ENCODE peak calls at places on chromosomes 11 and 22, in four cellular contexts. K is HepG2, T is K562, Z is GM12878. F is an unnamed sample.

GRCh38 chr22:45212992-45213751 is 27.5 kb downstream of the KIAA0930 start:
- DNase-seq in K (no peak), T (no peak), Z (no peak), F (no peak)

GRCh38 chr22:26436903-26437515 is 7.9 kb downstream of the ASPHD2 start:
- DNase-seq in Z (no peak), T (no peak), K (no peak), F (no peak)

GRCh38 chr11:110295487-110296225 is 758 bp downstream of the RDX start:
- DNase-seq in Z (peak; percentile 21), T (peak; percentile 69), K (no peak), F (peak; percentile 58)

GRCh38 chr11:69819541-69820070 is 390 bp upstream of the FGF3 start:
- DNase-seq in K (no peak), T (no peak), Z (no peak), F (peak; percentile 42)

GRCh38 chr11:117973446-117973922 is 12.7 kb upstream of the IL10RA start:
- DNase-seq in T (peak; percentile 2), K (no peak), Z (no peak), F (no peak)

GRCh38 chr11:79119491-79120284 is 321.1 kb downstream of the TENM4 start:
- DNase-seq in Z (no peak), T (no peak), K (no peak), F (no peak)

GRCh38 chr11:68542617-68543016 is 82.1 kb downstream of the PPP6R3 start:
- DNase-seq in K (no peak), Z (no peak), T (no peak), F (no peak)

GRCh38 chr11:69651834-69652620 is 11.1 kb downstream of the CCND1 start:
- DNase-seq in K (no peak), T (no peak), Z (no peak), F (no peak)

GRCh38 chr11:134498326-134499139 is 86.5 kb upstream of the B3GAT1 start:
- DNase-seq in T (no peak), K (no peak), Z (no peak), F (peak; percentile 6)

GRCh38 chr11:19672591-19673206 is 39.9 kb upstream of the NAV2 start:
- DNase-seq in K (no peak), T (no peak), Z (no peak), F (no peak)

GRCh38 chr11:37811349-37811748 is 1213.3 kb upstream of the RAG2 start:
- DNase-seq in Z (no peak), K (no peak), T (no peak), F (no peak)

GRCh38 chr11:18367431-18367830 is 26.9 kb upstream of the LDHA start:
- DNase-seq in Z (no peak), K (no peak), T (no peak), F (no peak)

GRCh38 chr11:10451399-10452116 is 3.5 kb upstream of the AMPD3 start:
- DNase-seq in K (no peak), T (no peak), Z (no peak), F (no peak)

GRCh38 chr11:118911113-118911879 is 14.4 kb downstream of the BCL9L start:
- DNase-seq in Z (no peak), T (no peak), K (peak; percentile 83), F (no peak)

GRCh38 chr22:29073618-29074275 is 912 bp downstream of the KREMEN1 start:
- DNase-seq in K (peak; percentile 54), T (no peak), Z (no peak), F (peak; percentile 73)

GRCh38 chr11:86740628-86741488 is 59.5 kb upstream of the PRSS23 start:
- DNase-seq in K (peak; percentile 78), T (peak; percentile 59), Z (no peak), F (peak; percentile 15)

GRCh38 chr11:108496643-108497256 is 1.4 kb downstream of the POGLUT3 start:
- DNase-seq in T (peak; percentile 38), Z (no peak), K (no peak), F (no peak)

GRCh38 chr11:86489442-86489841 is 114.8 kb downstream of the CCDC81 start:
- DNase-seq in Z (no peak), T (no peak), K (no peak), F (no peak)

GRCh38 chr11:44047931-44048431 is at the start of gene ACCSL:
- DNase-seq in Z (no peak), T (peak; percentile 18), K (no peak), F (no peak)

GRCh38 chr11:125069796-125070195 is 6.7 kb downstream of the SLC37A2 start:
- DNase-seq in Z (no peak), K (no peak), T (no peak), F (no peak)

GRCh38 chr11:125348704-125349635 is 147.1 kb downstream of the FEZ1 start:
- DNase-seq in T (peak; percentile 68), K (peak; percentile 23), Z (no peak), F (peak; percentile 90)

GRCh38 chr22:40547729-40548143 is 88.8 kb downstream of the MRTFA start:
- DNase-seq in K (no peak), Z (no peak), T (no peak), F (no peak)

GRCh38 chr11:75276696-75277095 is 36.1 kb downstream of the TPBGL start:
- DNase-seq in T (no peak), Z (no peak), K (no peak), F (no peak)

GRCh38 chr11:132595711-132596111 is 936.6 kb downstream of the OPCML start:
- DNase-seq in K (no peak), T (no peak), Z (no peak), F (no peak)

GRCh38 chr22:41094036-41094435 is 1.6 kb downstream of the EP300 start:
- DNase-seq in T (peak; percentile 14), K (peak; percentile 31), Z (no peak), F (no peak)

GRCh38 chr11:87851827-87852226 is 323.4 kb downstream of the RAB38 start:
- DNase-seq in T (no peak), K (no peak), Z (no peak), F (no peak)

GRCh38 chr11:82680252-82680651 is 53.4 kb downstream of the FAM181B start:
- DNase-seq in K (no peak), Z (no peak), T (no peak), F (no peak)

GRCh38 chr22:33983558-33983957 is 63.3 kb upstream of the LARGE1 start:
- DNase-seq in K (no peak), T (no peak), Z (no peak), F (no peak)

GRCh38 chr11:120028181-120028935 is 109.6 kb downstream of the TRIM29 start:
- DNase-seq in K (no peak), T (no peak), Z (no peak), F (no peak)

GRCh38 chr11:9210922-9211320 is 54.2 kb downstream of the DENND5A start:
- DNase-seq in Z (peak; percentile 75), K (no peak), T (no peak), F (no peak)

GRCh38 chr11:31657091-31657490 is 147.5 kb downstream of the ELP4 start:
- DNase-seq in K (no peak), T (no peak), Z (no peak), F (no peak)

GRCh38 chr11:128660957-128661356 is 32.9 kb upstream of the FLI1 start:
- DNase-seq in K (no peak), T (no peak), Z (no peak), F (no peak)

GRCh38 chr11:68081691-68082090 is 39.5 kb downstream of the CHKA start:
- DNase-seq in T (no peak), K (no peak), Z (no peak), F (no peak)

GRCh38 chr11:8248786-8249185 is 14.9 kb downstream of the LMO1 start:
- DNase-seq in T (no peak), Z (no peak), K (no peak), F (peak; percentile 3)

GRCh38 chr22:31572939-31573338 is 76.6 kb downstream of the SFI1 start:
- DNase-seq in T (no peak), Z (no peak), K (no peak), F (no peak)

GRCh38 chr11:326592-326841 is 5.9 kb upstream of the IFITM3 start:
- DNase-seq in K (no peak), T (peak; percentile 5), Z (no peak), F (no peak)

GRCh38 chr11:326842-327580 is 6.4 kb upstream of the IFITM3 start:
- DNase-seq in T (peak; percentile 60), K (peak; percentile 36), Z (peak; percentile 96), F (no peak)

GRCh38 chr11:327581-327923 is 6.9 kb upstream of the IFITM3 start:
- DNase-seq in T (no peak), K (no peak), Z (no peak), F (no peak)

GRCh38 chr11:329886-330253 is 9.2 kb upstream of the IFITM3 start:
- DNase-seq in T (no peak), Z (no peak), K (no peak), F (no peak)

DNA sequence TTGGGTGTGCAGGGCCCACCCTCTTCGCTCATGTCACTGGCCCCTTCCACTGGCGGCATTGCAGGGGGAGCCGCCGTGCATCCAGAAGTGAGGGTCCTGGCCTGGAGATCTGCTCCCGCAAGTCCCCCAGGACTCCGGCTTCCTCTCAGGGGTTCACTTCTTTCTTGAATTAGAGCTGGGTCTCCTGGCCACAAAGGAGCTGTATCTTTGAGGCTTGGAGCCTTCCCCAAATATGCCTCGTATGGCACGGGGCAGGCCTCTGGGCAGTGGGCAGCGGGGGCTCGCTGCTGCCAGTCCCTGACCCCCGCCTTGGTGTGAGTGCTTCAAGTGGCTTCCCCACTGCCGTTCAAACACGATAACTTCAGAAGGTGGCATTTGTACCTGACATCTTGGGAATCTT is 7.4 kb upstream of the IFITM3 start:
- DNase-seq in T (peak; percentile 7), Z (no peak), K (no peak), F (no peak)
- TF ChIP-seq CBFB in T (no peak), Z (no peak), K (no peak), F (no peak)

GRCh38 chr11:94879006-94879405 is 94.3 kb downstream of the CWC15 start:
- DNase-seq in K (no peak), T (no peak), Z (no peak), F (no peak)
- TF ChIP-seq CBFB in K (no peak), T (no peak), Z (no peak), F (no peak)

GRCh38 chr11:26993965-26994446 is at the start of gene FIBIN:
- DNase-seq in K (no peak), Z (no peak), T (no peak), F (peak; percentile 55)
- TF ChIP-seq CBFB in K (no peak), Z (no peak), T (no peak), F (no peak)

GRCh38 chr11:27863637-27864036 is 163.4 kb upstream of the BDNF start:
- DNase-seq in T (no peak), Z (no peak), K (no peak), F (no peak)
- TF ChIP-seq CBFB in T (no peak), Z (no peak), K (no peak), F (no peak)

GRCh38 chr22:23313791-23314567 is 133.7 kb downstream of the BCR start:
- DNase-seq in T (no peak), K (no peak), Z (no peak), F (no peak)

DNA sequence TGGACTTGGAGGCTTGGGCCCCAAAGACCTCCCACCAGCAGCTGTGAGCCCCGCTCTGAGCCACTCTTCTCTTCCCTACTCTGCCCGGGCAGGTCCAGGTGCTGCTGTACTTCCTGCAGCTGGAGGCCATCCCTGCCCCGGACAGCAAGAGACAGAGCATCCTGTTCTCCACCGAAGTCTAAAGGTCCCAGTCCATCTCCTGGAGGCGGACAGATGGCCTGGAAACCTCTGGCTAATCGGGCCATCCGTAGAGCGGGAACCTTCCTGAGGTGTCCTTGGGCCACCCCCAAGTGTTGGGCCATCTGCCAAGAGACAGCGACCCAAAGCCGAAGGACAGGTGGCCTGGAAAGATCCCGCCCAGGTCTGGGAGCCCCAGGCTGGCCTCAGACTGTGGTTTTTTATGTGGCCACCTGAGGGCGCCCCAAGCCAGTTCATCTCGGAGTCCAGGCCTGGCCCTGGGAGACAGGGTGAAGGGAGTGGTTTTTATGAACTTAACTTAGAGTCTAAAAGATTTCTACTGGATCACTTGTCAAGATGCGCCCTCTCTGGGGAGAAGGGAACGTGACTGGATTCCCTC is 135.1 kb downstream of the BCR start:
- DNase-seq in T (peak; percentile 81), K (peak; percentile 39), Z (no peak), F (peak; percentile 83)
- TF ChIP-seq CBFB in T (no peak), K (no peak), Z (no peak), F (no peak)

F was measured in WTC11.